ENCODE peak calls at places on chromosomes 6 and 20, in six cellular contexts. X is neural progenitor cell, D is MM.1S, U is IMR-90, K is H9, N is GM12878. Y is an unnamed sample. For H3K4me1, the result is how much of the 10 kb centered on the place peaks cover.

GRCh38 chr20:5612476-5613291 is 137.5 kb upstream of the SHLD1 start:
- DNase-seq in X (no peak), D (no peak), U (peak), K (no peak), N (no peak), Y (peak)

GRCh38 chr6:168784426-168784825 is 343.4 kb downstream of the SMOC2 start:
- DNase-seq in X (no peak), D (no peak), U (no peak), K (no peak), N (no peak), Y (no peak)

GRCh38 chr6:151661928-151662327 is 145.6 kb upstream of the ESR1 start:
- DNase-seq in X (peak), D (no peak), U (no peak), K (peak), N (no peak), Y (peak)

GRCh38 chr6:12233693-12234551 is 56.2 kb upstream of the EDN1 start:
- DNase-seq in X (peak), D (peak), U (peak), K (peak), N (peak), Y (peak)

GRCh38 chr6:34099878-34100277 is 46.0 kb downstream of the GRM4 start:
- DNase-seq in X (no peak), D (no peak), U (no peak), K (no peak), N (no peak), Y (no peak)

GRCh38 chr6:10507298-10507697 is 13.9 kb upstream of the GCNT2 start:
- DNase-seq in X (no peak), D (no peak), U (no peak), K (no peak), N (no peak), Y (no peak)

GRCh38 chr6:490251-491037 is 98.9 kb downstream of the IRF4 start:
- DNase-seq in X (no peak), D (no peak), U (no peak), K (no peak), N (peak), Y (no peak)

GRCh38 chr6:155014137-155014536 is 19.0 kb downstream of the TIAM2 start:
- DNase-seq in X (no peak), D (no peak), U (no peak), K (no peak), N (no peak), Y (no peak)

GRCh38 chr6:163449076-163449475 is 34.6 kb downstream of the QKI start:
- DNase-seq in X (no peak), D (no peak), U (no peak), K (no peak), N (no peak), Y (peak)

GRCh38 chr20:44071526-44072111 is 115.4 kb downstream of the JPH2 start:
- DNase-seq in X (no peak), D (no peak), U (no peak), K (no peak), N (no peak), Y (no peak)

GRCh38 chr6:30480536-30481156 is 8.7 kb upstream of the HLA-E start:
- DNase-seq in X (no peak), D (peak), U (no peak), K (no peak), N (no peak), Y (no peak)

GRCh38 chr20:14599613-14600012 is 262.2 kb upstream of the FLRT3 start:
- DNase-seq in X (peak), D (no peak), U (no peak), K (no peak), N (no peak), Y (no peak)

GRCh38 chr20:37937686-37938085 is 34.8 kb downstream of the VSTM2L start:
- DNase-seq in X (no peak), D (no peak), U (no peak), K (no peak), N (no peak), Y (no peak)

GRCh38 chr6:36888654-36889481 is 3.1 kb downstream of the C6orf89 start:
- DNase-seq in X (no peak), D (no peak), U (no peak), K (no peak), N (no peak), Y (no peak)

GRCh38 chr6:151524059-151524458 is 30.2 kb downstream of the CCDC170 start:
- DNase-seq in X (no peak), D (no peak), U (no peak), K (peak), N (no peak), Y (no peak)

DNA sequence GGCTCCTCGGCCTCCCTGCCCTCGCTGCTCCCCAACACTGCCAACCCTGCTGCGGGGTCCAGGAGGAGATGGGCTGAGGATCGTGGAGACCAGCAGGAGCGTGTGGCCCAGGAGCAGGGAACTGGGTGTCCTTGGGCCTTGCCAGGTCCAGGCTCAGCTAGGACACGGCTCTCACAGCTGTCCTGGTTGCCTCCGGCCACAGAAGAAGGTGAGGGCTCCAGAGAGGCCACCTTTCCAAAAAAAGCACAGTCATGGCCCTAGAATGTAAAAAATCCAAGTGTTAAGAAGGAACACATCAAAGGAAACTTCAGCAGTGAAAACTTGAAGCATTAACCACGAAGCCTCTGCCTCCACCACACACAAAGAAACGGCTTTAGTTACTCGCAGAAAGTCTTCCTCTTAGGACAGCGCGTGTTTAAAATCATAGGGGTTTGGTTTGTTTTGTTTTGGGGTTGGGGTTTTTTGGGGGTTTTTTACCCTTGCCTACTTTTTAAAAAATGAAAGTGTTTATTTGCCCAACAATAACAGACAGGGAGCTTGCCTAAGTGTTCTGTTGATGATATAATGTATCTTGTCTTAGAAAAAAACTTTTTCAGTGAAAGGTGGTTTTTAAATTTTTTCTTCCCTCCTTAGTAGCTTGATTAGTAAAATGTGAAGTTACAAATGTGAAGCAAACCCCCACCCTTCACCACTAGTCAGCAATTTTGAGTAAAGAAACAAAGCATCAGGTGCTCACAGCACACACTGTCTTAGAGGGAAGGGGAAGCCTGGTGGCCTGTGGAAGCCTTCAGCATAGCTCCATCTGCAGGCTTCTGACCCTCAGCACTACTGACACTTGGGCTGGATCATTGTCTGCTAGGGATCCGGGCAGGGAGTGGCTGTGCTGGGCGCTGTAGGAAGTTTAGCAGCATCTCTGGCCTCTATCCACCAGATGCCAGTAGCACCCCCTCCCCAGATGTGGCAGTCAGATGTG is 60.0 kb downstream of the PTPN1 start:
- DNase-seq in X (peak), D (peak), U (peak), K (peak), N (peak), Y (peak)
- H3K4me1 ChIP-seq in X (under half), D (under half), U (under half), K (under half), N (under half), Y (under half)

DNA sequence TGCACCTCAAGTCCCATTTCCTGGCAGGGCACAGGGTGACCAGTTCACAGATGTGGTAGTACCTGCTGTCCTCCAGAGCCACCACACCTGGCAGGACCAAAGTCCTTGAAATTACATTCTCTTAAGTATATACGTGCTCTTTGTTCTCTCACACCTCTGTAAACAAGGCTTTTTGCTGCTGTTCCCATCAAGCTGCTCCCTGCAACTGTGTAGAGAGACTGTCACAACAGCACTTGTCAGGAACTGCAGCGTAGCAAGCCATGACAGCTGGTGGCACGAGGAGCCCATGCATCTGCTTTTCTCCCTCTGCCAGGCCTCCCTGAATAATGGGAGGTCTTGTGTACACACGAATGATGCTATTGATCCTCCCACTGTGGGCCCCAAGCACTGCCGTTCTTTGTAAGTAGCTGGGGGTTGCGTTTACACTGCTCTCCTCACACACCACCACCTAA is 431.8 kb downstream of the CD83 start:
- DNase-seq in X (peak), D (no peak), U (no peak), K (no peak), N (no peak), Y (no peak)
- H3K9ac ChIP-seq in X (no peak), D (no peak), U (no peak), K (no peak), N (no peak), Y (no peak)

GRCh38 chr6:6836609-6837406 is 248.3 kb downstream of the LY86 start:
- DNase-seq in X (no peak), D (no peak), U (no peak), K (no peak), N (no peak), Y (no peak)

GRCh38 chr6:6832439-6832838 is 243.9 kb downstream of the LY86 start:
- DNase-seq in X (no peak), D (no peak), U (no peak), K (no peak), N (no peak), Y (no peak)

GRCh38 chr6:6837541-6838080 is 249.1 kb downstream of the LY86 start:
- DNase-seq in X (no peak), D (no peak), U (no peak), K (no peak), N (no peak), Y (no peak)

GRCh38 chr6:6829872-6830683 is 241.6 kb downstream of the LY86 start:
- DNase-seq in X (no peak), D (no peak), U (no peak), K (no peak), N (no peak), Y (no peak)

GRCh38 chr6:6834356-6835342 is 246.1 kb downstream of the LY86 start:
- DNase-seq in X (no peak), D (no peak), U (no peak), K (no peak), N (no peak), Y (no peak)
- H2AFZ ChIP-seq in X (peak), D (no peak), U (no peak), K (no peak), N (no peak), Y (no peak)

DNA sequence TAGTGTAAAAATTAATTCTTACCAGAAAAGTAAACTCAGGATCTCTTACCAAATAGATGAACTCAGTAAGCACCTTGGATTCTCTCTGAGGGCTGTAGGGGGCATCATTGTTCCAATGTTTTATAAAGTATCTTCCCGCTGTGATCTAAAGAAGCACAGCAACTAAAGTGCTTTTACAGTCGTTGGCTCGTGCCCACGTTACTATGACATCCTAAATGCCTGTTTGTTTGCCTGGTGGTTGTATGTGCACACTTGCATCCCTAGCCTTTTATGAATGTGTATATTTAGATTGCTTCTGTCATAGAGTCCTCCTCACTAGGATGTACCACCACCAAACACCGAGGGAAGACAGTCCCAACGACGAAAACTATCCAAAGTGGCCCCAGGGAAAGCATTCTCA is 34.5 kb downstream of the SLX4IP start:
- DNase-seq in X (peak), D (peak), U (peak), K (no peak), N (no peak), Y (peak)
- H3K4me1 ChIP-seq in X (half or more), D (under half), U (under half), K (under half), N (under half), Y (under half)

GRCh38 chr20:23144856-23145255 is 58.7 kb upstream of the CD93 start:
- DNase-seq in X (no peak), D (no peak), U (no peak), K (no peak), N (no peak), Y (no peak)

GRCh38 chr20:23143986-23144695 is 58.0 kb upstream of the CD93 start:
- DNase-seq in X (no peak), D (no peak), U (no peak), K (no peak), N (no peak), Y (no peak)

GRCh38 chr20:23146111-23146640 is 60.1 kb upstream of the CD93 start:
- DNase-seq in X (no peak), D (no peak), U (no peak), K (no peak), N (no peak), Y (peak)

GRCh38 chr20:23146857-23147256 is 60.7 kb upstream of the CD93 start:
- DNase-seq in X (no peak), D (no peak), U (no peak), K (no peak), N (no peak), Y (peak)

GRCh38 chr20:23145281-23145700 is 59.2 kb upstream of the CD93 start:
- DNase-seq in X (no peak), D (no peak), U (peak), K (no peak), N (no peak), Y (peak)
- H3K9ac ChIP-seq in X (no peak), D (no peak), U (no peak), K (no peak), N (no peak), Y (peak)

DNA sequence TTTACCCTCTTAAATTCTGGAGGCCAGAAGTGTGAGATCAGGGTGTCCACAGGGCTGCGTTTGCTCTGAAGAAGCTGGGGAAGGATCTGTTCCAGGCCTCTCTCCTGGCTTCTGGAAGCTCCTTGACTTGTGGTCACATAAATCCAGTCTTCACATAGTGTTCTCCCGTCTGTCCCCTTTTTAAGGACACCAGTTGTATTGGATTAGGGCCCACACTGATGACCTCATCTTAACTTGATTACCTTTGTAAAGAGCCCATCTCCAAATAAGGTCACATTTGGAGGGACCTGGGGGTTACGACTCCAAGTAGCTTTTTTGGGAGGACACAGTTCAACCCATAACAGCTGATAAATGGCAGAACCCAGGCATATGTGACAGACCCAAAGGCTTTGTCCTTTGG is 20.0 kb upstream of the WFDC2 start:
- DNase-seq in X (no peak), D (no peak), U (no peak), K (no peak), N (no peak), Y (no peak)
- H2AFZ ChIP-seq in X (peak), D (no peak), U (no peak), K (no peak), N (no peak), Y (no peak)

GRCh38 chr6:44249082-44249748 is 2.3 kb downstream of the HSP90AB1 start:
- DNase-seq in X (no peak), D (no peak), U (no peak), K (no peak), N (no peak), Y (no peak)

GRCh38 chr6:44248579-44248978 is 1.7 kb downstream of the HSP90AB1 start:
- DNase-seq in X (no peak), D (no peak), U (no peak), K (no peak), N (no peak), Y (no peak)

GRCh38 chr6:44251576-44252524 is 4.9 kb downstream of the HSP90AB1 start:
- DNase-seq in X (no peak), D (no peak), U (no peak), K (no peak), N (no peak), Y (no peak)

GRCh38 chr6:44250718-44251123 is 3.8 kb downstream of the HSP90AB1 start:
- DNase-seq in X (no peak), D (no peak), U (no peak), K (no peak), N (no peak), Y (no peak)

DNA sequence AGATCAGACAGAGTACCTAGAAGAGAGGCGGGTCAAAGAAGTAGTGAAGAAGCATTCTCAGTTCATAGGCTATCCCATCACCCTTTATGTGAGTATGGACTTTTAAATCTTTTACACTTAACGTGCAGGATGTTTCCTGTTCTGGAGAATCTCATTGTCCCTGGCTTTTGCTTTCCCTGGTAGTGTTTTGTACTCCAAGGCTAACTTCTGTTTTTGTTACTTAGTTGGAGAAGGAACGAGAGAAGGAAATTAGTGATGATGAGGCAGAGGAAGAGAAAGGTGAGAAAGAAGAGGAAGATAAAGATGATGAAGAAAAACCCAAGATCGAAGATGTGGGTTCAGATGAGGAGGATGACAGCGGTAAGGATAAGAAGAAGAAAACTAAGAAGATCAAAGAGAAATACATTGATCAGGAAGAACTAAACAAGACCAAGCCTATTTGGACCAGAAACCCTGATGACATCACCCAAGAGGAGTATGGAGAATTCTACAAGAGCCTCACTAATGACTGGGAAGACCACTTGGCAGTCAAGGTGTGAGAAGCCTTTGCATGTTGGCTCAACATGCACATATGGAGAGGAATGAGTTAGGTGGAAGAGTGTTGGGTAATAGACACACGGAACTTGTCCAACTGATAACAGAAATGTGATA is 3.3 kb downstream of the HSP90AB1 start:
- DNase-seq in X (no peak), D (no peak), U (no peak), K (no peak), N (no peak), Y (no peak)
- H3K4me1 ChIP-seq in X (under half), D (under half), U (under half), K (under half), N (under half), Y (under half)

GRCh38 chr6:32240686-32241085 is 16.8 kb upstream of the NOTCH4 start:
- DNase-seq in X (no peak), D (no peak), U (no peak), K (no peak), N (no peak), Y (no peak)

GRCh38 chr6:32244270-32244669 is 20.4 kb upstream of the NOTCH4 start:
- DNase-seq in X (no peak), D (no peak), U (no peak), K (no peak), N (no peak), Y (peak)

GRCh38 chr6:32249262-32249661 is 25.4 kb upstream of the NOTCH4 start:
- DNase-seq in X (no peak), D (no peak), U (no peak), K (no peak), N (no peak), Y (no peak)

GRCh38 chr6:32239462-32239861 is 15.6 kb upstream of the NOTCH4 start:
- DNase-seq in X (no peak), D (no peak), U (no peak), K (no peak), N (no peak), Y (no peak)

DNA sequence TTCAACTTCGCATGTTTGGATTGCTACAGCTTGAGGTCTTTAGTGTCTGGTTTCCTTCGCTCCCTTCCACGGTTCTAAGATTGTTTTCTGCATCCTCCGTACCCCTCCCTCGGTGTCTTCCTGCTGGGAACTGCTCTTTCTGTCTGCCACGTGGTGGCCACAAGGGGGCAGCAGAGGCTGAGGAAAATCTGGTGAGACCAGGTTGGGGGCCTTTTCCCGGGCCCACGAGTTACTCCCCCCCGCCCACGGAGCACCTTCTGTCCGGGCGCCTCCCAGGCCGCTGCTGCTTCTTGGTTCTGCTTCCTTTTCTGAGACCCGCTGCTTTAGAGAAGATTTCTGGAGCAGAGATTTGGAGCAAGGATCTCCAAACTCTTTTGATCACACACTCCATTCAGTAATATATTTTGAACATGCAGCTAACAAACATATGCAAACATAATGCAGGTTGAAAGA is 21.1 kb upstream of the NOTCH4 start:
- DNase-seq in X (peak), D (peak), U (peak), K (peak), N (no peak), Y (peak)
- H3K9ac ChIP-seq in X (no peak), D (no peak), U (no peak), K (no peak), N (no peak), Y (peak)

Y was measured in GM23248.